ENCODE peak calls at places on chromosomes 16 and 17, in six cellular contexts. Z is cardiac fibroblast, K is cardiac muscle cell, L is mammary epithelial cell, Q is fibroblast of the aortic adventitia, G is lower lobe of right lung. R is an unnamed sample.

GRCh38 chr16:55494994-55495421 is 13.9 kb upstream of the LPCAT2 start:
- DNase-seq in K (peak), Z (peak), Q (peak), L (peak), G (no peak), R (peak)

GRCh38 chr17:67693811-67694210 is 23.9 kb upstream of the NOL11 start:
- DNase-seq in G (no peak), Q (no peak), L (no peak), Z (no peak), K (no peak), R (no peak)

GRCh38 chr16:48317614-48318013 is 67.6 kb downstream of the SIAH1 start:
- DNase-seq in Z (peak), L (peak), G (no peak), Q (peak), K (peak), R (peak)

GRCh38 chr17:28199728-28200127 is 119.3 kb upstream of the TMEM97 start:
- DNase-seq in K (no peak), G (no peak), Q (no peak), Z (no peak), L (no peak), R (no peak)

GRCh38 chr16:53131363-53132071 is 76.7 kb downstream of the CHD9 start:
- DNase-seq in L (peak), G (peak), Q (peak), Z (peak), K (peak), R (no peak)

GRCh38 chr16:24838554-24839266 is 7.1 kb upstream of the SLC5A11 start:
- DNase-seq in Z (peak), L (peak), K (peak), Q (peak), G (no peak), R (no peak)

GRCh38 chr17:46765491-46765890 is 53.0 kb downstream of the WNT3 start:
- DNase-seq in L (no peak), Q (no peak), G (no peak), Z (no peak), K (no peak), R (no peak)

GRCh38 chr16:67356372-67356771 is 29.8 kb downstream of the LRRC36 start:
- DNase-seq in L (no peak), Z (no peak), G (no peak), Q (no peak), K (no peak), R (no peak)

GRCh38 chr16:31421587-31421986 is 6.6 kb downstream of the COX6A2 start:
- DNase-seq in K (no peak), Q (no peak), G (no peak), Z (no peak), L (peak), R (no peak)

GRCh38 chr16:3089717-3090592 is 9.1 kb downstream of the ZSCAN10 start:
- DNase-seq in L (no peak), K (no peak), Z (no peak), Q (no peak), G (no peak), R (no peak)

GRCh38 chr17:12580640-12581039 is 85.0 kb upstream of the MYOCD start:
- DNase-seq in Q (no peak), K (no peak), L (no peak), Z (peak), G (no peak), R (no peak)

GRCh38 chr16:84911490-84912216 is 91.9 kb downstream of the CRISPLD2 start:
- DNase-seq in K (peak), G (peak), L (no peak), Z (peak), Q (no peak), R (no peak)

GRCh38 chr17:46889992-46890564 is 32.9 kb upstream of the GOSR2 start:
- DNase-seq in G (no peak), Z (no peak), Q (no peak), K (no peak), L (no peak), R (no peak)

GRCh38 chr17:10050597-10051101 is 145.6 kb upstream of the RCVRN start:
- DNase-seq in Z (peak), G (no peak), K (peak), Q (peak), L (no peak), R (no peak)

GRCh38 chr16:89545044-89545830 is 15.2 kb upstream of the RPL13 start:
- DNase-seq in G (no peak), K (no peak), Q (no peak), Z (no peak), L (no peak), R (no peak)

GRCh38 chr17:77728871-77729270 is 229.6 kb upstream of the TNRC6C start:
- DNase-seq in G (no peak), Z (no peak), Q (no peak), L (no peak), K (no peak), R (no peak)

GRCh38 chr17:27800522-27800921 is at the start of gene NOS2:
- DNase-seq in K (no peak), Q (no peak), Z (no peak), L (no peak), G (no peak), R (no peak)

GRCh38 chr17:17783825-17784598 is 52.8 kb downstream of the SREBF1 start:
- DNase-seq in Z (peak), L (no peak), K (peak), G (no peak), Q (peak), R (peak)

GRCh38 chr17:48738803-48739526 is 10.4 kb upstream of the HOXB13 start:
- DNase-seq in Q (no peak), K (no peak), L (no peak), G (no peak), Z (no peak), R (no peak)

GRCh38 chr16:29943846-29944669 is 17.8 kb upstream of the TMEM219 start:
- DNase-seq in Z (peak), L (peak), Q (peak), K (peak), G (no peak), R (peak)

GRCh38 chr16:73846292-73846849 is 450.2 kb upstream of the PSMD7 start:
- DNase-seq in Z (no peak), K (no peak), G (no peak), Q (no peak), L (no peak), R (no peak)

GRCh38 chr16:21646721-21647561 is 5.5 kb downstream of the IGSF6 start:
- DNase-seq in G (no peak), Q (no peak), Z (no peak), L (peak), K (no peak), R (no peak)

GRCh38 chr17:17176341-17176740 is 29.8 kb downstream of the PLD6 start:
- DNase-seq in G (no peak), K (no peak), Z (no peak), Q (no peak), L (no peak), R (no peak)

GRCh38 chr17:78924481-78925151 is 571 bp downstream of the TIMP2 start:
- DNase-seq in K (peak), L (no peak), Q (peak), G (no peak), Z (peak), R (no peak)

GRCh38 chr16:70395345-70395901 is 43.5 kb downstream of the ST3GAL2 start:
- DNase-seq in G (peak), K (peak), Z (peak), Q (peak), L (peak), R (no peak)

GRCh38 chr16:88920618-88921602 is 54.5 kb upstream of the PABPN1L start:
- DNase-seq in K (peak), G (peak), Z (peak), Q (peak), L (no peak), R (no peak)

DNA sequence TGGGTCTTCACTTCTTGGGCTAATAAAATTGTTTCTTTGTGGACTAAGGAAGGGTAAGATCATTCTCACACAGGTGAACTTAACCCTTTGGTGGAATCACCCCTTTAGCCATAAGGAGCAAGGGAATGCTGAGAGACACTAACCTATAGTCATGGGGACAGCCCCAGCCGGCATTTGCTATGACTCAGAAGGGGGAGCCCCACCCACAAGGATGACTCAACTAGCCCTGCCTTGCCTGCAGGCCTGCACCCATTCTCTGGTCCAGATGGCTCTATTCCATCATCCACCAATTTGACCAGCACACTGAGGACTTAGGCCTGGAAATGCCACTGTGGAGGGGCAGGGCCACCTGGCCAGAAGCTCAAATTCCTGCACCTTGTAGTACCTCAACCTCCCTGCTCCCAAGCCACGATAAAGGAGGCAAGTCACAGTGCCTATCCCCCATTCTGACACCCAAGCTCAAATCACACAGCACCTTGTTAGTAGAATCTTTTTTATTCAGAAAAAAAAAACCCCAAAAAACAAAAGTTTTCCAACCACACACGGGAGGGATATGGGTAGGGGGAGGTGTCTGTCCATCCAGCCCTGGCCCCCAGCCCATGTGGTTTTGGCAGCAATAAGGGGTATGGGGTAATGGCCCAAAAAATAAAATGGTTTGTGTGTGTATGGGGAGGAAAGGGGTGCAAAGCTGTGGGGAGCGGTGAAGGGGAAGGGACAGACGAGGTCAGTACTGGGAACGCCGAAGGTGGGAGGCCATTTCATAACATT is 3.0 kb downstream of the PFN1 start:
- DNase-seq in L (peak), Q (peak), K (peak), Z (peak), G (peak), R (peak)
- H3K4me3 ChIP-seq in L (peak), Q (peak), K (no peak), Z (peak), G (peak), R (peak)

GRCh38 chr17:76495663-76496400 is 5.4 kb downstream of the RHBDF2 start:
- DNase-seq in Z (no peak), G (no peak), L (no peak), K (no peak), Q (no peak), R (no peak)

GRCh38 chr17:76492250-76492988 is 8.8 kb downstream of the RHBDF2 start:
- DNase-seq in Z (no peak), Q (no peak), G (peak), L (no peak), K (no peak), R (no peak)

GRCh38 chr17:76492989-76493501 is 8.2 kb downstream of the RHBDF2 start:
- DNase-seq in L (peak), Q (peak), G (peak), K (peak), Z (peak), R (peak)

GRCh38 chr17:76491271-76492184 is 9.7 kb downstream of the RHBDF2 start:
- DNase-seq in K (no peak), Q (no peak), G (peak), Z (no peak), L (no peak), R (no peak)

GRCh38 chr17:76493505-76494167 is 7.6 kb downstream of the RHBDF2 start:
- DNase-seq in Q (no peak), Z (no peak), G (no peak), K (no peak), L (no peak), R (no peak)
- H3K4me3 ChIP-seq in Q (no peak), Z (no peak), G (peak), K (no peak), L (no peak), R (no peak)

GRCh38 chr16:14564881-14565687 is 65.0 kb downstream of the PARN start:
- DNase-seq in K (peak), Z (peak), Q (peak), L (peak), G (no peak), R (no peak)
- H3K4me3 ChIP-seq in K (no peak), Z (no peak), Q (peak), L (no peak), G (no peak), R (no peak)

GRCh38 chr17:41786227-41787020 is at the start of gene JUP:
- DNase-seq in G (peak), Z (peak), L (peak), K (peak), Q (peak), R (peak)
- H3K4me3 ChIP-seq in G (peak), Z (peak), L (peak), K (peak), Q (peak), R (peak)

GRCh38 chr17:40327735-40328385 is 18.9 kb downstream of the RARA start:
- DNase-seq in L (no peak), Z (peak), G (peak), K (no peak), Q (peak), R (no peak)

GRCh38 chr17:40326832-40327199 is 17.8 kb downstream of the RARA start:
- DNase-seq in Z (no peak), L (no peak), K (peak), Q (peak), G (peak), R (no peak)

GRCh38 chr17:40327244-40327666 is 18.3 kb downstream of the RARA start:
- DNase-seq in G (no peak), K (no peak), Z (no peak), Q (no peak), L (no peak), R (no peak)

GRCh38 chr17:40325156-40326013 is 16.4 kb downstream of the RARA start:
- DNase-seq in Q (no peak), L (no peak), K (no peak), G (peak), Z (no peak), R (no peak)

DNA sequence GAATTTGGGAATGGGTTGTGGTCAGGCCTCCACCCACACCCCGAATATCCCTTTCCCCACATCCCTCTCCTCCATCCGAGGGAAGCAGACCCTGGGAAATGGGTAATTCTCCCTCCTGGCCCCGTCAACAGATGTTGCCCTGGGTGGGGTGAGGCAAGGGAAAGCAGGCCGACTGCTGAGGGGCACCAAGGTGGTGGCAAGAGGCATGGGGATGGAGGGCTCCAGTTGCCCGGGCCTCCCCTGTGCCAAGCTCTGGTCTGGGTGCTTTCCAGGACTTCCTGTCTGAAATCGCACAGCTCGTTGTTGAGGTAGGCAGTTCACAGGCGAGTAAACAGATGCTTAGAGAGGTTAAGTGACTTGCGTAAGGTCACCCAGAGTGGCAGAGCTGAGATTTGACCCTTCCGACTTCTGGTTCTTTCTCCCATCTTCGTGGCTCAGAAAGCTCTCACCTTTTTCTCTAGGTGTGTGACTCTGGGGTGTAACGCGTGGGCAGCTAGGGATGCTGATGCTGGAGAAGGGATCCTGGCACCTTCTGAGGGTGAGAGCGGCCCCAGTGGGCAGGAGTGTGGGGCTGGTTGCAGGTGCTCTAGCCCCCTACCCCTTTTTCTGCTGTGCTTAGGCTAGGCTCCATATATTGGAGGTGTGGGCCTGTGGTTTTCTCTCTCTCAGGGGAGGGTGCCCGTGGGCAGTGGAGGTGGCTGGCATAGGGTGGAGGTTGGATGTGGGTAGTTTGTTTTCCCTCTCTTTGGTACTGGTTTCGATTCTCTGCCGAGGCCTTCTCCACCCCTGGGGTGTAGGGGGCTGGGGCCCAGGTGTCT is 17.2 kb downstream of the RARA start:
- DNase-seq in G (peak), L (no peak), Q (no peak), Z (no peak), K (no peak), R (no peak)
- H3K4me3 ChIP-seq in G (peak), L (no peak), Q (peak), Z (no peak), K (no peak), R (no peak)

GRCh38 chr16:18969050-18969854 is 14.5 kb upstream of the TMC7 start:
- DNase-seq in K (peak), L (peak), Z (peak), G (peak), Q (peak), R (peak)
- H3K4me3 ChIP-seq in K (peak), L (peak), Z (peak), G (peak), Q (peak), R (peak)

DNA sequence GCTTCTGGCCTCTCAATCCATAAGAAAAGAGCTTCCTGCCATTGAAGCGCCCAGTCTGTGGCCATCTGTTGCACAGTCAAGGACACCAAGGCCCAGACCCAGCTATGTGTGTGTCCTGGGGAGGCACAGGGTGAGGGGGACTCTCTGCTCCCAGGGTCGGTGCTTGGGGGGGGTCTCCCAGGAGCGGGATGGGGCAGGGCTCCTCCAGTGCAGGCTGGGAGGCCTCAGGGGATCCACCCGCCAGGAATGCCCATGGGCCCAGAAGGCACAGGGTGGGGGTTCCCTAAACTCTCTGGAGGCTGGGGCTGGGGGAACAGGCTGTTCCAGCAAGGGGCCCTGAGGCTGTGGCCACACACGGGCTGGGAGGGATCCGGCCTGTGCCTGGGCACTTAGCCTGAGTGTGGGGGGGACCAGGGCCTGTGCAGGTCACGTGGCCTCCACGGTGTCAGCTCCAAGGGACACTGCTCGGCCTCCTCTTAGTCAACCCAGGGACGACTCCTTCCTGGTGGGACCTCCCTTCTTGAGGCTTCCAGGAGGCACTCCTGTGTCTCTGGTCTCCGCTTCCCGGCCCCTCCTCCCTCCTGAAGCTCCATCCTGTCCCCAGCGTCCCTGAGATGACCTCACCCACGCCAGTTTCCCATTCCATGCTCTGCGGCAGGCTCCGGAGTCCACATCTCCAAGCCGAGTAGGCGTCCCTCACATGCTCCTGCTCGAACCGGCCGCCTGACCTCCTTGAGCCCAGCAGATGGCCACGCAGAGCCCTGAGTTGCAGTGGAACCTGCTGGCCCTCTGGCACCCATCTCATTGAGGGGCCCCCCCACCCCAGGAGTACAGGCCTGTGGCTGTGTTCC is 23.1 kb upstream of the BAHCC1 start:
- DNase-seq in Q (peak), L (no peak), Z (peak), K (peak), G (peak), R (no peak)
- H3K4me3 ChIP-seq in Q (no peak), L (no peak), Z (no peak), K (no peak), G (no peak), R (no peak)

GRCh38 chr16:897701-898100 is 73.1 kb downstream of the LMF1 start:
- DNase-seq in K (no peak), G (no peak), Q (no peak), L (no peak), Z (no peak), R (no peak)
- H3K4me3 ChIP-seq in K (no peak), G (no peak), Q (no peak), L (no peak), Z (no peak), R (no peak)

R was measured in skeletal muscle cell.